ENCODE peak calls at places on chromosome 1, in seven cellular contexts. Q is LNCaP clone FGC; J is stimulated activated CD4-positive, alpha-beta T cell treated with anti-CD3 and anti-CD28 coated beads, TNF-alpha, amount 100 ng/mL, for 24 hours; I is T-cell; T is mucosa of gallbladder; N is tibial artery; E is effector memory CD8-positive, alpha-beta T cell. L is an unnamed sample.
A peak's percentile ranks its signal among the peaks of the same experiment; 100 is the strongest.

GRCh38 chr1:184152502-184152901 is 101.0 kb downstream of the TSEN15 start:
- DNase-seq in I (no peak), N (no peak), Q (no peak), E (no peak), T (no peak), J (no peak), L (no peak)

GRCh38 chr1:26993237-26994019 is at the start of gene TRNP1:
- DNase-seq in N (peak; percentile 79), T (peak; percentile 85), J (peak; percentile 70), Q (no peak), E (peak; percentile 51), I (peak; percentile 55), L (peak; percentile 89)

GRCh38 chr1:51519857-51520699 is 1.0 kb upstream of the EPS15 start:
- DNase-seq in T (no peak), E (no peak), I (no peak), Q (no peak), J (no peak), N (no peak), L (peak; percentile 24)

GRCh38 chr1:236303675-236304074 is 21.9 kb upstream of the ERO1B start:
- DNase-seq in N (no peak), J (no peak), I (peak; percentile 20), T (no peak), Q (no peak), E (no peak), L (no peak)

GRCh38 chr1:230568008-230568407 is 74.3 kb upstream of the COG2 start:
- DNase-seq in J (peak; percentile 5), E (no peak), T (peak; percentile 32), I (no peak), Q (no peak), N (no peak), L (no peak)

GRCh38 chr1:26932536-26932935 is 11.0 kb downstream of the NUDC start:
- DNase-seq in J (no peak), I (no peak), E (no peak), N (no peak), T (no peak), Q (no peak), L (no peak)

GRCh38 chr1:36781098-36781497 is 253.2 kb downstream of the GRIK3 start:
- DNase-seq in Q (no peak), T (no peak), I (no peak), J (no peak), N (no peak), E (no peak), L (no peak)

GRCh38 chr1:156647351-156647750 is 5.4 kb downstream of the BCAN start:
- DNase-seq in E (no peak), Q (no peak), T (no peak), N (no peak), I (no peak), J (no peak), L (no peak)